ENCODE peak calls at places on chromosomes 13 and 19, in seven cellular contexts. H is H1, A is IMR-90, Y is neuronal stem cell, T is mesenchymal stem cell, P is mesendoderm, B is trophoblast cell. F is an unnamed sample.

GRCh38 chr19:17260842-17261325 is 3.7 kb downstream of the USHBP1 start:
- DNase-seq in H (peak; percentile 90), A (peak; percentile 64), Y (peak; percentile 58), T (peak; percentile 71), P (peak; percentile 96), B (peak; percentile 96), F (peak; percentile 96)

GRCh38 chr13:39803851-39804250 is 148.4 kb downstream of the COG6 start:
- DNase-seq in H (no peak), A (no peak), Y (no peak), T (no peak), P (no peak), B (no peak), F (no peak)

GRCh38 chr13:71169125-71169524 is 697.9 kb downstream of the DACH1 start:
- DNase-seq in H (no peak), A (no peak), Y (no peak), T (no peak), P (no peak), B (no peak), F (no peak)

GRCh38 chr19:3580156-3580955 is 4.9 kb upstream of the GIPC3 start:
- DNase-seq in H (no peak), A (peak; percentile 98), Y (no peak), T (peak; percentile 99), P (no peak), B (peak; percentile 63), F (no peak)

GRCh38 chr19:53389591-53390377 is 5.2 kb upstream of the ZNF765 start:
- DNase-seq in H (peak; percentile 87), A (no peak), Y (no peak), T (no peak), P (peak; percentile 35), B (peak; percentile 6), F (peak; percentile 93)

GRCh38 chr13:94419304-94419943 is 60.1 kb downstream of the DCT start:
- DNase-seq in H (no peak), A (peak; percentile 86), Y (no peak), T (peak; percentile 91), P (no peak), B (no peak), F (no peak)

GRCh38 chr19:46618670-46619231 is 6.1 kb downstream of the PTGIR start:
- DNase-seq in H (no peak), A (peak; percentile 37), Y (no peak), T (no peak), P (no peak), B (no peak), F (no peak)

GRCh38 chr19:35346193-35347052 is 1.3 kb upstream of the FFAR1 start:
- DNase-seq in H (no peak), A (no peak), Y (no peak), T (no peak), P (no peak), B (no peak), F (peak; percentile 19)

GRCh38 chr13:113083022-113083373 is 22.6 kb upstream of the F7 start:
- DNase-seq in H (no peak), A (no peak), Y (no peak), T (no peak), P (no peak), B (no peak), F (no peak)

GRCh38 chr19:32316034-32316433 is 29.4 kb upstream of the ZNF507 start:
- DNase-seq in H (no peak), A (no peak), Y (no peak), T (no peak), P (peak; percentile 63), B (no peak), F (peak; percentile 54)

GRCh38 chr19:794989-795658 is 2.1 kb upstream of the PTBP1 start:
- DNase-seq in H (no peak), A (no peak), Y (no peak), T (no peak), P (no peak), B (no peak), F (peak; percentile 32)

GRCh38 chr13:96229356-96229755 is 139.4 kb downstream of the HS6ST3 start:
- DNase-seq in H (peak; percentile 17), A (no peak), Y (no peak), T (peak; percentile 17), P (peak; percentile 86), B (peak; percentile 70), F (peak; percentile 43)

GRCh38 chr19:46722421-46723022 is 5.6 kb upstream of the PRKD2 start:
- DNase-seq in H (no peak), A (no peak), Y (no peak), T (no peak), P (no peak), B (no peak), F (no peak)

GRCh38 chr19:27894906-27895754 is 1317.8 kb downstream of the UQCRFS1 start:
- DNase-seq in H (no peak), A (no peak), Y (no peak), T (no peak), P (no peak), B (no peak), F (no peak)

GRCh38 chr19:1081301-1082164 is 13.6 kb downstream of the POLR2E start:
- DNase-seq in H (no peak), A (no peak), Y (no peak), T (no peak), P (peak; percentile 35), B (peak; percentile 83), F (no peak)

GRCh38 chr13:113782472-113782871 is 23.4 kb downstream of the TMEM255B start:
- DNase-seq in H (no peak), A (no peak), Y (no peak), T (no peak), P (no peak), B (no peak), F (no peak)

GRCh38 chr19:30293051-30293785 is 79.0 kb upstream of the ZNF536 start:
- DNase-seq in H (no peak), A (no peak), Y (no peak), T (no peak), P (no peak), B (no peak), F (peak; percentile 11)

GRCh38 chr13:51328488-51328887 is 11.0 kb upstream of the SERPINE3 start:
- DNase-seq in H (peak; percentile 77), A (no peak), Y (peak; percentile 69), T (no peak), P (peak; percentile 92), B (no peak), F (peak; percentile 94)

GRCh38 chr19:58498316-58499020 is 13.3 kb downstream of the SLC27A5 start:
- DNase-seq in H (no peak), A (no peak), Y (no peak), T (no peak), P (no peak), B (no peak), F (no peak)

GRCh38 chr19:43525836-43526771 is 897 bp downstream of the ETHE1 start:
- DNase-seq in H (no peak), A (peak; percentile 9), Y (no peak), T (peak; percentile 44), P (peak; percentile 13), B (peak; percentile 46), F (peak; percentile 40)

GRCh38 chr13:28161370-28161769 is 23.0 kb downstream of the PAN3 start:
- DNase-seq in H (no peak), A (peak; percentile 36), Y (no peak), T (peak; percentile 62), P (peak; percentile 97), B (no peak), F (peak; percentile 38)

GRCh38 chr19:11361037-11361770 is 6.0 kb downstream of the PLPPR2 start:
- DNase-seq in H (no peak), A (no peak), Y (peak; percentile 86), T (no peak), P (peak; percentile 94), B (peak; percentile 84), F (peak; percentile 96)

GRCh38 chr19:19146000-19146608 is 7.8 kb upstream of the TMEM161A start:
- DNase-seq in H (peak; percentile 67), A (peak; percentile 44), Y (peak; percentile 76), T (peak; percentile 56), P (peak; percentile 72), B (peak; percentile 82), F (peak; percentile 89)

GRCh38 chr13:112105884-112106283 is 38.9 kb downstream of the SOX1 start:
- DNase-seq in H (peak; percentile 43), A (no peak), Y (peak; percentile 63), T (no peak), P (peak; percentile 31), B (no peak), F (peak; percentile 85)

GRCh38 chr19:58568731-58569130 is 4.4 kb downstream of the MZF1 start:
- DNase-seq in H (no peak), A (no peak), Y (no peak), T (no peak), P (no peak), B (no peak), F (no peak)

GRCh38 chr13:28494861-28495585 is at the start of gene FLT1:
- DNase-seq in H (peak; percentile 39), A (peak; percentile 38), Y (peak; percentile 38), T (peak; percentile 61), P (peak; percentile 91), B (peak; percentile 96), F (peak; percentile 82)

GRCh38 chr19:43908659-43909058 is 26.4 kb downstream of the ZNF45 start:
- DNase-seq in H (no peak), A (no peak), Y (no peak), T (no peak), P (no peak), B (no peak), F (no peak)

DNA sequence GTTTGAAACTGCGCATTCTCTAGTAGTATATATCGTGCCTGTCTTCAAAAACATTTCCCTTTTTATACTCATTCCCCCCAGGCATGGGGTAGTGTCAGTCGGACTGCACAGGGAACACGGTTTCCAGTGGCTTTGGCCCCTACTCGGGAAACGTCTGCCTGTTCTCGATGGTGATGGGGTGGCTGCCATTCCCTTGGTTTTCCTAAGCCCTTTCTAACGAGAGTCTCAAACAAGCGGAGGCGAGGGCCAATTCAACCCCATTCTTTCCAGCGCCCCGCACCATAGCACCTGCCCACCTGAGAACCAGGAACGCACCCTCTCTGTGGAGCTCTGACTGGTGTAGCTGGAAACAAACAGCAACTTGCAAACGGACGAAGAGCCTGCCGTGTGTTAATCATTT is 127.6 kb downstream of the STK24 start:
- DNase-seq in H (no peak), A (no peak), Y (no peak), T (no peak), P (no peak), B (no peak), F (no peak)
- H2AK5ac ChIP-seq in H (no peak overlapping the region), A (no peak overlapping the region), Y (no peak overlapping the region), T (no peak overlapping the region), P (no peak overlapping the region), B (no peak overlapping the region), F (no peak overlapping the region)

GRCh38 chr13:41497436-41497835 is 40.1 kb downstream of the RGCC start:
- DNase-seq in H (no peak), A (no peak), Y (no peak), T (no peak), P (no peak), B (no peak), F (no peak)
- H2BK120ac ChIP-seq in H (no peak overlapping the region), A (peak overlapping the region; percentile 77), Y (no peak overlapping the region), T (no peak overlapping the region), P (no peak overlapping the region), B (no peak overlapping the region), F (no peak overlapping the region)

DNA sequence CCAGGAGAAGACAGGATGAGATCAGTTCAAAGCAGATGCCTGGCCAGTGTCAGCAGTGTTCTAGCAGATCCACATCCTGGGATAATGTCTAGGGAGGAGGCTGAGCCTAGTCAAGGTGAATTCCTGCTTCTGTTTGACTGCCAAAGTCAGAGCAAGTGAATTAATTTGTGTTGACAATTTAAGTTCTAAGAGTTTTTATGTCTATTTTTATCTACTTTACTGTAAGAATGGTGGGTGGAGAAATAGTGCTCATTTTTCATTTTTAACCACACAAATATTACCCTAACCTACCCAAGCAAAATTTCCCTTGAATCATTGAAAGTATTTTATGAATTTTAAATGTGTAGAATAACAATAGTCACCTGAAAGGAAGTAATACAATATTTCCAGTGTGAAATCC is 207.6 kb upstream of the SLC10A2 start:
- DNase-seq in H (no peak), A (no peak), Y (no peak), T (no peak), P (no peak), B (no peak), F (no peak)
- H2AK5ac ChIP-seq in H (no peak overlapping the region), A (no peak overlapping the region), Y (no peak overlapping the region), T (no peak overlapping the region), P (no peak overlapping the region), B (no peak overlapping the region), F (no peak overlapping the region)

GRCh38 chr19:54692294-54692615 is 29.5 kb downstream of the LILRB4 start:
- DNase-seq in H (no peak), A (no peak), Y (no peak), T (no peak), P (no peak), B (no peak), F (no peak)
- H2BK120ac ChIP-seq in H (no peak overlapping the region), A (no peak overlapping the region), Y (no peak overlapping the region), T (no peak overlapping the region), P (no peak overlapping the region), B (no peak overlapping the region), F (no peak overlapping the region)